ENCODE peak calls at places on chromosomes 11 and 22, in seven cellular contexts. L, O, H, G, K, S and Q are unnamed samples.

GRCh38 chr11:34948721-34949120 is 32.3 kb downstream of the PDHX start:
- DNase-seq in G (no peak), O (no peak), H (peak), K (peak), S (no peak), L (no peak), Q (no peak)

GRCh38 chr11:116595305-116595880 is 177.4 kb downstream of the BUD13 start:
- DNase-seq in H (no peak), O (peak), S (no peak), K (no peak), G (no peak), L (no peak), Q (no peak)

GRCh38 chr22:23829845-23830372 is 8.9 kb downstream of the DERL3 start:
- DNase-seq in G (no peak), O (no peak), S (no peak), K (peak), H (peak), L (peak), Q (peak)

GRCh38 chr11:78742430-78742829 is 167.8 kb upstream of the NARS2 start:
- DNase-seq in G (no peak), L (no peak), O (peak), H (peak), S (peak), K (peak), Q (no peak)

GRCh38 chr11:68343761-68344256 is 31.4 kb downstream of the LRP5 start:
- DNase-seq in S (no peak), O (no peak), G (no peak), L (no peak), H (no peak), K (no peak), Q (no peak)

GRCh38 chr11:21446939-21447590 is 745.8 kb upstream of the ANO5 start:
- DNase-seq in S (no peak), K (no peak), G (no peak), H (no peak), O (no peak), L (no peak), Q (no peak)

GRCh38 chr11:117849781-117850414 is 25.4 kb upstream of the FXYD2 start:
- DNase-seq in L (no peak), K (no peak), G (no peak), O (no peak), S (no peak), H (no peak), Q (no peak)

GRCh38 chr11:33953289-33953688 is 61.4 kb upstream of the LMO2 start:
- DNase-seq in K (no peak), S (no peak), G (no peak), H (no peak), L (no peak), O (no peak), Q (no peak)

GRCh38 chr22:45473626-45474237 is 29.0 kb upstream of the FBLN1 start:
- DNase-seq in L (no peak), H (no peak), K (no peak), G (no peak), S (no peak), O (no peak), Q (no peak)

GRCh38 chr11:66429983-66430602 is 8.6 kb downstream of the MRPL11 start:
- DNase-seq in H (peak), L (no peak), K (peak), O (peak), G (peak), S (peak), Q (peak)

GRCh38 chr22:35684270-35684700 is 33.4 kb upstream of the APOL5 start:
- DNase-seq in L (no peak), H (peak), O (peak), G (no peak), S (no peak), K (peak), Q (peak)